ENCODE peak calls at places on chromosomes 11 and 22, in seven cellular contexts. V is activated naive CD8-positive, alpha-beta T cell treated with anti-CD3 and anti-CD28 coated beads, Interleukin-2, amount 50 U/mL, for 16 hours; P is CD8-positive, alpha-beta memory T cell; H is A549; G is ovary; M is A172; Y is epithelial cell of esophagus. D is an unnamed sample.

GRCh38 chr22:34122064-34122463 is 201.8 kb upstream of the LARGE1 start:
- DNase-seq in V (no peak), P (no peak), H (no peak), G (no peak), M (no peak), Y (no peak), D (no peak)

GRCh38 chr11:59206635-59207034 is 6.1 kb downstream of the MPEG1 start:
- DNase-seq in V (no peak), P (no peak), H (peak; percentile 48), G (no peak), M (peak; percentile 37), Y (peak; percentile 62), D (no peak)

GRCh38 chr22:31296258-31296657 is 4.0 kb upstream of the PIK3IP1 start:
- DNase-seq in V (no peak), P (no peak), H (no peak), G (no peak), M (no peak), Y (peak; percentile 89), D (peak; percentile 50)

GRCh38 chr22:46122980-46123693 is 27.2 kb upstream of the PPARA start:
- DNase-seq in V (no peak), P (no peak), H (no peak), G (no peak), M (no peak), Y (no peak), D (no peak)

GRCh38 chr11:992577-992976 is 43.9 kb downstream of the MUC6 start:
- DNase-seq in V (no peak), P (no peak), H (no peak), G (no peak), M (no peak), Y (no peak), D (no peak)

GRCh38 chr22:17412232-17412631 is 43.0 kb downstream of the CECR2 start:
- DNase-seq in V (no peak), P (no peak), H (no peak), G (no peak), M (no peak), Y (no peak), D (no peak)

GRCh38 chr11:1837171-1838076 is 1.4 kb upstream of the TNNI2 start:
- DNase-seq in V (peak; percentile 67), P (peak; percentile 75), H (peak; percentile 70), G (peak; percentile 69), M (peak; percentile 57), Y (peak; percentile 51), D (no peak)

GRCh38 chr11:60919320-60919719 is 4.9 kb upstream of the TMEM132A start:
- DNase-seq in V (no peak), P (no peak), H (no peak), G (no peak), M (no peak), Y (peak; percentile 53), D (no peak)

GRCh38 chr11:62542750-62543567 is 3.6 kb downstream of the AHNAK start:
- DNase-seq in V (peak; percentile 53), P (peak; percentile 68), H (peak; percentile 72), G (peak; percentile 75), M (peak; percentile 71), Y (peak; percentile 80), D (no peak)

GRCh38 chr11:18705651-18706281 is 7.2 kb downstream of the TMEM86A start:
- DNase-seq in V (no peak), P (peak; percentile 23), H (no peak), G (no peak), M (no peak), Y (no peak), D (no peak)

GRCh38 chr11:96465537-96465936 is 75.7 kb downstream of the JRKL start:
- DNase-seq in V (no peak), P (no peak), H (no peak), G (no peak), M (no peak), Y (peak; percentile 20), D (no peak)

GRCh38 chr11:6297831-6298230 is 22.5 kb downstream of the CAVIN3 start:
- DNase-seq in V (no peak), P (no peak), H (no peak), G (no peak), M (peak; percentile 19), Y (no peak), D (no peak)

GRCh38 chr22:35205956-35206355 is 51.3 kb upstream of the HMGXB4 start:
- DNase-seq in V (no peak), P (no peak), H (no peak), G (no peak), M (peak; percentile 35), Y (peak; percentile 33), D (peak; percentile 75)

GRCh38 chr11:96303980-96304379 is 39.0 kb downstream of the MAML2 start:
- DNase-seq in V (no peak), P (no peak), H (no peak), G (no peak), M (no peak), Y (no peak), D (no peak)

GRCh38 chr11:67114275-67114896 is 4.7 kb upstream of the KDM2A start:
- DNase-seq in V (no peak), P (no peak), H (no peak), G (no peak), M (no peak), Y (no peak), D (no peak)

GRCh38 chr22:22538226-22538989 is 18.3 kb upstream of the ZNF280A start:
- DNase-seq in V (no peak), P (no peak), H (no peak), G (no peak), M (no peak), Y (no peak), D (no peak)

GRCh38 chr22:32457031-32457430 is 7.2 kb downstream of the BPIFC start:
- DNase-seq in V (no peak), P (no peak), H (no peak), G (no peak), M (no peak), Y (no peak), D (no peak)

GRCh38 chr11:14764899-14765527 is 121.4 kb downstream of the PDE3B start:
- DNase-seq in V (no peak), P (peak; percentile 92), H (no peak), G (no peak), M (no peak), Y (no peak), D (peak; percentile 71)

GRCh38 chr11:126917531-126918204 is 82.9 kb downstream of the KIRREL3 start:
- DNase-seq in V (no peak), P (no peak), H (peak; percentile 52), G (no peak), M (peak; percentile 81), Y (peak; percentile 68), D (peak; percentile 95)

GRCh38 chr11:77066229-77067023 is at the start of gene CAPN5:
- DNase-seq in V (peak; percentile 80), P (peak; percentile 89), H (peak; percentile 95), G (peak; percentile 94), M (peak; percentile 80), Y (peak; percentile 87), D (peak; percentile 43)

GRCh38 chr11:130155106-130155505 is 4.5 kb upstream of the ST14 start:
- DNase-seq in V (no peak), P (no peak), H (no peak), G (no peak), M (no peak), Y (no peak), D (no peak)

GRCh38 chr11:3014943-3015342 is 22.8 kb upstream of the NAP1L4 start:
- DNase-seq in V (no peak), P (no peak), H (no peak), G (no peak), M (no peak), Y (no peak), D (no peak)

GRCh38 chr11:126518130-126518995 is 162.9 kb downstream of the ST3GAL4 start:
- DNase-seq in V (no peak), P (no peak), H (no peak), G (no peak), M (no peak), Y (no peak), D (no peak)

GRCh38 chr11:93024376-93024775 is 54.9 kb downstream of the MTNR1B start:
- DNase-seq in V (no peak), P (no peak), H (no peak), G (no peak), M (no peak), Y (no peak), D (no peak)

GRCh38 chr11:27971256-27971655 is 136.7 kb downstream of the KIF18A start:
- DNase-seq in V (no peak), P (no peak), H (no peak), G (no peak), M (peak; percentile 32), Y (no peak), D (no peak)

GRCh38 chr11:2553198-2553597 is 108.4 kb downstream of the KCNQ1 start:
- DNase-seq in V (no peak), P (no peak), H (no peak), G (no peak), M (no peak), Y (no peak), D (no peak)

GRCh38 chr11:66843776-66844495 is 695 bp downstream of the RCE1 start:
- DNase-seq in V (no peak), P (no peak), H (no peak), G (no peak), M (no peak), Y (no peak), D (no peak)

GRCh38 chr22:42296381-42296853 is 26.0 kb upstream of the TCF20 start:
- DNase-seq in V (no peak), P (peak; percentile 38), H (no peak), G (no peak), M (no peak), Y (no peak), D (no peak)

GRCh38 chr11:79108851-79109250 is 332.0 kb downstream of the TENM4 start:
- DNase-seq in V (no peak), P (no peak), H (no peak), G (no peak), M (no peak), Y (no peak), D (no peak)

GRCh38 chr11:68567553-68567952 is 107.0 kb downstream of the PPP6R3 start:
- DNase-seq in V (no peak), P (no peak), H (no peak), G (no peak), M (no peak), Y (no peak), D (no peak)

GRCh38 chr11:99366476-99366992 is 345.8 kb downstream of the CNTN5 start:
- DNase-seq in V (no peak), P (no peak), H (no peak), G (no peak), M (no peak), Y (no peak), D (no peak)

GRCh38 chr11:9280655-9281301 is 15.6 kb upstream of the DENND5A start:
- DNase-seq in V (peak; percentile 23), P (peak; percentile 75), H (no peak), G (no peak), M (peak; percentile 60), Y (peak; percentile 50), D (no peak)

GRCh38 chr22:31160328-31160978 is 471 bp downstream of the RNF185 start:
- DNase-seq in V (no peak), P (peak; percentile 20), H (no peak), G (no peak), M (no peak), Y (peak; percentile 32), D (no peak)

GRCh38 chr11:46107408-46107718 is 13.9 kb downstream of the PHF21A start:
- DNase-seq in V (no peak), P (no peak), H (no peak), G (no peak), M (no peak), Y (no peak), D (no peak)

GRCh38 chr11:12157241-12157661 is 46.9 kb downstream of the MICAL2 start:
- DNase-seq in V (no peak), P (no peak), H (no peak), G (no peak), M (peak; percentile 82), Y (no peak), D (no peak)

GRCh38 chr11:118241191-118242098 is 10.7 kb downstream of the MPZL3 start:
- DNase-seq in V (no peak), P (peak; percentile 36), H (no peak), G (no peak), M (peak; percentile 64), Y (peak; percentile 92), D (peak; percentile 69)

GRCh38 chr22:30457964-30458363 is 13.9 kb downstream of the SEC14L3 start:
- DNase-seq in V (no peak), P (no peak), H (no peak), G (no peak), M (no peak), Y (peak; percentile 13), D (no peak)

GRCh38 chr11:471468-472145 is 21.5 kb downstream of the PTDSS2 start:
- DNase-seq in V (no peak), P (no peak), H (no peak), G (no peak), M (no peak), Y (no peak), D (no peak)